ENCODE peak calls at places on chromosomes 12 and 14, in nine cellular contexts. One of them, this sample, is unnamed.

GRCh38 chr12:124927325-124928094 is 13.1 kb upstream of the UBC start:
- DNase-seq in aorta: peak; percentile 91
- DNase-seq in cardiac muscle cell: peak; percentile 84
- DNase-seq in lower lobe of right lung: peak; percentile 89
- DNase-seq in pancreas: peak; percentile 94
- DNase-seq in RWPE2: peak; percentile 91
- DNase-seq in A549: peak; percentile 81
- DNase-seq in AG04450: no peak
- DNase-seq in mammary epithelial cell: peak; percentile 87
- DNase-seq in this sample: no peak

GRCh38 chr14:91899213-91899612 is 31.9 kb upstream of the TC2N start:
- DNase-seq in cardiac muscle cell: no peak
- DNase-seq in mammary epithelial cell: no peak
- DNase-seq in A549: no peak
- DNase-seq in lower lobe of right lung: no peak
- DNase-seq in aorta: no peak
- DNase-seq in AG04450: no peak
- DNase-seq in pancreas: peak; percentile 90
- DNase-seq in RWPE2: no peak
- DNase-seq in this sample: no peak

GRCh38 chr12:28066879-28067278 is 94.3 kb upstream of the PTHLH start:
- DNase-seq in AG04450: no peak
- DNase-seq in A549: no peak
- DNase-seq in RWPE2: no peak
- DNase-seq in aorta: no peak
- DNase-seq in mammary epithelial cell: no peak
- DNase-seq in pancreas: no peak
- DNase-seq in lower lobe of right lung: no peak
- DNase-seq in cardiac muscle cell: no peak
- DNase-seq in this sample: no peak

GRCh38 chr12:31337952-31338351 is 12.0 kb upstream of the SINHCAF start:
- DNase-seq in lower lobe of right lung: no peak
- DNase-seq in mammary epithelial cell: no peak
- DNase-seq in cardiac muscle cell: no peak
- DNase-seq in RWPE2: no peak
- DNase-seq in aorta: no peak
- DNase-seq in A549: no peak
- DNase-seq in pancreas: no peak
- DNase-seq in AG04450: no peak
- DNase-seq in this sample: no peak

GRCh38 chr12:124391340-124392261 is 96.7 kb downstream of the RFLNA start:
- DNase-seq in lower lobe of right lung: peak; percentile 90
- DNase-seq in A549: no peak
- DNase-seq in pancreas: no peak
- DNase-seq in RWPE2: peak; percentile 89
- DNase-seq in AG04450: no peak
- DNase-seq in cardiac muscle cell: no peak
- DNase-seq in aorta: peak; percentile 92
- DNase-seq in mammary epithelial cell: no peak
- DNase-seq in this sample: no peak

GRCh38 chr14:104657114-104657524 is 32.3 kb upstream of the INF2 start:
- DNase-seq in lower lobe of right lung: no peak
- DNase-seq in A549: no peak
- DNase-seq in AG04450: no peak
- DNase-seq in cardiac muscle cell: no peak
- DNase-seq in pancreas: peak; percentile 37
- DNase-seq in aorta: no peak
- DNase-seq in RWPE2: no peak
- DNase-seq in mammary epithelial cell: no peak
- DNase-seq in this sample: no peak

GRCh38 chr12:32983332-32983731 is 86.8 kb upstream of the PKP2 start:
- DNase-seq in aorta: no peak
- DNase-seq in mammary epithelial cell: no peak
- DNase-seq in A549: no peak
- DNase-seq in AG04450: no peak
- DNase-seq in RWPE2: no peak
- DNase-seq in lower lobe of right lung: no peak
- DNase-seq in cardiac muscle cell: no peak
- DNase-seq in pancreas: no peak
- DNase-seq in this sample: no peak

GRCh38 chr14:99270491-99271287 is 1.3 kb downstream of the BCL11B start:
- DNase-seq in cardiac muscle cell: no peak
- DNase-seq in lower lobe of right lung: no peak
- DNase-seq in A549: no peak
- DNase-seq in pancreas: no peak
- DNase-seq in AG04450: no peak
- DNase-seq in aorta: no peak
- DNase-seq in mammary epithelial cell: peak; percentile 29
- DNase-seq in RWPE2: no peak
- DNase-seq in this sample: no peak

GRCh38 chr12:15899282-15899870 is 11.8 kb upstream of the DERA start:
- DNase-seq in lower lobe of right lung: no peak
- DNase-seq in AG04450: no peak
- DNase-seq in aorta: no peak
- DNase-seq in A549: no peak
- DNase-seq in RWPE2: no peak
- DNase-seq in mammary epithelial cell: no peak
- DNase-seq in pancreas: no peak
- DNase-seq in cardiac muscle cell: no peak
- DNase-seq in this sample: no peak

GRCh38 chr14:23695220-23695999 is 59.2 kb downstream of the DHRS2 start:
- DNase-seq in cardiac muscle cell: peak; percentile 22
- DNase-seq in aorta: no peak
- DNase-seq in A549: no peak
- DNase-seq in lower lobe of right lung: no peak
- DNase-seq in AG04450: no peak
- DNase-seq in mammary epithelial cell: no peak
- DNase-seq in RWPE2: no peak
- DNase-seq in pancreas: no peak
- DNase-seq in this sample: no peak

GRCh38 chr14:94681300-94682060 is 69.3 kb downstream of the SERPINA3 start:
- DNase-seq in cardiac muscle cell: peak; percentile 67
- DNase-seq in aorta: no peak
- DNase-seq in mammary epithelial cell: peak; percentile 64
- DNase-seq in AG04450: no peak
- DNase-seq in RWPE2: peak; percentile 49
- DNase-seq in lower lobe of right lung: no peak
- DNase-seq in pancreas: no peak
- DNase-seq in A549: peak; percentile 69
- DNase-seq in this sample: peak; percentile 39

GRCh38 chr14:74202113-74202512 is 37.1 kb upstream of the VSX2 start:
- DNase-seq in lower lobe of right lung: no peak
- DNase-seq in A549: no peak
- DNase-seq in mammary epithelial cell: no peak
- DNase-seq in cardiac muscle cell: no peak
- DNase-seq in pancreas: no peak
- DNase-seq in AG04450: no peak
- DNase-seq in aorta: no peak
- DNase-seq in RWPE2: no peak
- DNase-seq in this sample: no peak

GRCh38 chr12:105331805-105332251 is 1.3 kb downstream of the C12orf75 start:
- DNase-seq in cardiac muscle cell: no peak
- DNase-seq in AG04450: no peak
- DNase-seq in A549: no peak
- DNase-seq in RWPE2: no peak
- DNase-seq in lower lobe of right lung: no peak
- DNase-seq in pancreas: no peak
- DNase-seq in aorta: no peak
- DNase-seq in mammary epithelial cell: no peak
- DNase-seq in this sample: no peak

GRCh38 chr12:116121453-116121871 is 156.0 kb downstream of the MED13L start:
- DNase-seq in mammary epithelial cell: peak; percentile 38
- DNase-seq in lower lobe of right lung: no peak
- DNase-seq in pancreas: no peak
- DNase-seq in AG04450: no peak
- DNase-seq in aorta: no peak
- DNase-seq in RWPE2: no peak
- DNase-seq in cardiac muscle cell: peak; percentile 64
- DNase-seq in A549: no peak
- DNase-seq in this sample: no peak
- H3K27ac ChIP-seq in mammary epithelial cell: no peak overlapping the region
- H3K27ac ChIP-seq in lower lobe of right lung: no peak overlapping the region
- H3K27ac ChIP-seq in pancreas: no peak overlapping the region
- H3K27ac ChIP-seq in AG04450: no peak overlapping the region
- H3K27ac ChIP-seq in aorta: no peak overlapping the region
- H3K27ac ChIP-seq in RWPE2: peak overlapping the region; percentile 56
- H3K27ac ChIP-seq in cardiac muscle cell: no peak overlapping the region
- H3K27ac ChIP-seq in A549: peak overlapping the region; percentile 29
- H3K27ac ChIP-seq in this sample: no peak overlapping the region

GRCh38 chr12:42221722-42222121 is 16.3 kb downstream of the YAF2 start:
- DNase-seq in cardiac muscle cell: no peak
- DNase-seq in RWPE2: no peak
- DNase-seq in mammary epithelial cell: no peak
- DNase-seq in lower lobe of right lung: no peak
- DNase-seq in pancreas: no peak
- DNase-seq in AG04450: no peak
- DNase-seq in A549: no peak
- DNase-seq in aorta: no peak
- DNase-seq in this sample: no peak
- H3K27ac ChIP-seq in cardiac muscle cell: no peak overlapping the region
- H3K27ac ChIP-seq in RWPE2: no peak overlapping the region
- H3K27ac ChIP-seq in mammary epithelial cell: no peak overlapping the region
- H3K27ac ChIP-seq in lower lobe of right lung: no peak overlapping the region
- H3K27ac ChIP-seq in pancreas: no peak overlapping the region
- H3K27ac ChIP-seq in AG04450: no peak overlapping the region
- H3K27ac ChIP-seq in A549: no peak overlapping the region
- H3K27ac ChIP-seq in aorta: no peak overlapping the region
- H3K27ac ChIP-seq in this sample: no peak overlapping the region

GRCh38 chr12:3274664-3275063 is 197.5 kb downstream of the TSPAN9 start:
- DNase-seq in lower lobe of right lung: no peak
- DNase-seq in AG04450: no peak
- DNase-seq in A549: no peak
- DNase-seq in cardiac muscle cell: no peak
- DNase-seq in mammary epithelial cell: no peak
- DNase-seq in pancreas: no peak
- DNase-seq in aorta: no peak
- DNase-seq in RWPE2: no peak
- DNase-seq in this sample: no peak
- H3K27ac ChIP-seq in lower lobe of right lung: no peak overlapping the region
- H3K27ac ChIP-seq in AG04450: no peak overlapping the region
- H3K27ac ChIP-seq in A549: no peak overlapping the region
- H3K27ac ChIP-seq in cardiac muscle cell: no peak overlapping the region
- H3K27ac ChIP-seq in mammary epithelial cell: no peak overlapping the region
- H3K27ac ChIP-seq in pancreas: no peak overlapping the region
- H3K27ac ChIP-seq in aorta: no peak overlapping the region
- H3K27ac ChIP-seq in RWPE2: no peak overlapping the region
- H3K27ac ChIP-seq in this sample: no peak overlapping the region

GRCh38 chr12:6199211-6199530 is 1.0 kb upstream of the CD9 start:
- DNase-seq in aorta: no peak
- DNase-seq in RWPE2: no peak
- DNase-seq in A549: no peak
- DNase-seq in AG04450: no peak
- DNase-seq in cardiac muscle cell: no peak
- DNase-seq in mammary epithelial cell: no peak
- DNase-seq in lower lobe of right lung: no peak
- DNase-seq in pancreas: no peak
- DNase-seq in this sample: no peak
- H3K27ac ChIP-seq in aorta: peak overlapping the region; percentile 91
- H3K27ac ChIP-seq in RWPE2: peak overlapping the region; percentile 76
- H3K27ac ChIP-seq in A549: peak overlapping the region; percentile 87
- H3K27ac ChIP-seq in AG04450: no peak overlapping the region
- H3K27ac ChIP-seq in cardiac muscle cell: no peak overlapping the region
- H3K27ac ChIP-seq in mammary epithelial cell: peak overlapping the region; percentile 80
- H3K27ac ChIP-seq in lower lobe of right lung: peak overlapping the region; percentile 90
- H3K27ac ChIP-seq in pancreas: no peak overlapping the region
- H3K27ac ChIP-seq in this sample: peak overlapping the region; percentile 84

GRCh38 chr12:89373772-89374572 is 21.7 kb upstream of the DUSP6 start:
- DNase-seq in A549: no peak
- DNase-seq in cardiac muscle cell: peak; percentile 86
- DNase-seq in RWPE2: no peak
- DNase-seq in AG04450: no peak
- DNase-seq in lower lobe of right lung: no peak
- DNase-seq in aorta: no peak
- DNase-seq in pancreas: no peak
- DNase-seq in mammary epithelial cell: peak; percentile 81
- DNase-seq in this sample: no peak

GRCh38 chr12:89379839-89380467 is 27.7 kb upstream of the DUSP6 start:
- DNase-seq in pancreas: no peak
- DNase-seq in cardiac muscle cell: no peak
- DNase-seq in aorta: no peak
- DNase-seq in A549: no peak
- DNase-seq in RWPE2: no peak
- DNase-seq in lower lobe of right lung: no peak
- DNase-seq in AG04450: no peak
- DNase-seq in mammary epithelial cell: no peak
- DNase-seq in this sample: no peak

GRCh38 chr12:89379100-89379838 is 27.0 kb upstream of the DUSP6 start:
- DNase-seq in cardiac muscle cell: no peak
- DNase-seq in A549: no peak
- DNase-seq in AG04450: no peak
- DNase-seq in RWPE2: no peak
- DNase-seq in mammary epithelial cell: no peak
- DNase-seq in aorta: no peak
- DNase-seq in lower lobe of right lung: no peak
- DNase-seq in pancreas: no peak
- DNase-seq in this sample: no peak

GRCh38 chr12:89376202-89376529 is 23.9 kb upstream of the DUSP6 start:
- DNase-seq in RWPE2: no peak
- DNase-seq in cardiac muscle cell: no peak
- DNase-seq in lower lobe of right lung: no peak
- DNase-seq in A549: no peak
- DNase-seq in mammary epithelial cell: no peak
- DNase-seq in aorta: no peak
- DNase-seq in pancreas: no peak
- DNase-seq in AG04450: no peak
- DNase-seq in this sample: no peak

DNA sequence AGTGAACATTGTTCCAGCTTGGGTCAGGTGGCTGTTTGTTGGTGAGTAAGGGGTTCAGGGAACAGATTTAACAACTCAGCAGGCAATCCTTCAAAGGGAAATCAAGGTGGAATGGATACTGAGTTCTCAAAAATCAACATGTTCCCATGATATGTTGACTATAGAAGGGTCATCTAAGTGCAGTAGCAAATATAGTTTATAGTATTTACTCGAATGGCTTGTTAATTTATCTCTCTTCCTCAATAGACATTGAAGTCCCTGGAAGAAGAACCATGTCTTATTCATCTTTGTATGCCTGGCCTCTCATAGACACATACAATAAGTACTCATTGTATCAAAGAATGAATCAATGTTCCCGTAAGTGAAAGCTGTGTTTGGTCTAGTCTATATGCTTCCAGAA is 24.5 kb upstream of the DUSP6 start:
- DNase-seq in mammary epithelial cell: no peak
- DNase-seq in A549: no peak
- DNase-seq in RWPE2: no peak
- DNase-seq in cardiac muscle cell: no peak
- DNase-seq in AG04450: no peak
- DNase-seq in aorta: no peak
- DNase-seq in pancreas: no peak
- DNase-seq in lower lobe of right lung: no peak
- DNase-seq in this sample: no peak
- H3K27ac ChIP-seq in mammary epithelial cell: peak overlapping the region; percentile 95
- H3K27ac ChIP-seq in A549: no peak overlapping the region
- H3K27ac ChIP-seq in RWPE2: peak overlapping the region; percentile 100
- H3K27ac ChIP-seq in cardiac muscle cell: no peak overlapping the region
- H3K27ac ChIP-seq in AG04450: no peak overlapping the region
- H3K27ac ChIP-seq in aorta: no peak overlapping the region
- H3K27ac ChIP-seq in pancreas: no peak overlapping the region
- H3K27ac ChIP-seq in lower lobe of right lung: no peak overlapping the region
- H3K27ac ChIP-seq in this sample: peak overlapping the region; percentile 96

This sample was measured in epithelial cell of prostate.